ENCODE peak calls at places on chromosomes 13 and 19, in five cellular contexts. B is body of pancreas, A is hepatocyte, Z is PC-3, X is breast epithelium. G is an unnamed sample. For H3K4me1, the result is how much of the 10 kb centered on the place peaks cover.

GRCh38 chr13:105159794-105160193 is 1375.7 kb downstream of the EFNB2 start:
- DNase-seq in X (no peak), B (peak), Z (no peak), A (no peak), G (no peak)

GRCh38 chr13:113002206-113002821 is 33.3 kb downstream of the MCF2L start:
- DNase-seq in B (peak), A (peak), Z (no peak), X (no peak), G (no peak)

GRCh38 chr19:47263169-47263560 is 6.8 kb downstream of the CCDC9 start:
- DNase-seq in A (no peak), B (no peak), Z (no peak), X (no peak), G (no peak)

GRCh38 chr13:111926501-111927180 is 140.3 kb upstream of the SOX1 start:
- DNase-seq in X (no peak), Z (no peak), A (no peak), B (no peak), G (no peak)

GRCh38 chr19:5031231-5032100 is 62.6 kb downstream of the KDM4B start:
- DNase-seq in X (peak), Z (peak), B (peak), A (peak), G (peak)

GRCh38 chr13:71879129-71879535 is 12.1 kb upstream of the DACH1 start:
- DNase-seq in X (no peak), Z (peak), A (peak), B (peak), G (no peak)

GRCh38 chr19:39738809-39739208 is 980 bp upstream of the CLC start:
- DNase-seq in X (no peak), B (no peak), A (no peak), Z (no peak), G (no peak)

GRCh38 chr19:42229855-42230331 is 9.8 kb downstream of the ZNF526 start:
- DNase-seq in X (no peak), B (no peak), Z (no peak), A (no peak), G (no peak)

GRCh38 chr19:17001603-17002183 is 24.9 kb downstream of the CPAMD8 start:
- DNase-seq in Z (no peak), X (no peak), B (no peak), A (no peak), G (peak)

GRCh38 chr13:33313504-33313903 is 27.9 kb upstream of the STARD13 start:
- DNase-seq in B (no peak), Z (no peak), X (no peak), A (no peak), G (no peak)

GRCh38 chr19:44582581-44583265 is 30.6 kb upstream of the IGSF23 start:
- DNase-seq in A (no peak), X (no peak), Z (peak), B (peak), G (peak)

GRCh38 chr13:110773480-110773879 is 60.0 kb downstream of the ING1 start:
- DNase-seq in X (no peak), Z (no peak), B (no peak), A (no peak), G (no peak)

GRCh38 chr13:40245567-40245966 is 420.9 kb downstream of the FOXO1 start:
- DNase-seq in X (no peak), Z (no peak), B (no peak), A (no peak), G (no peak)

GRCh38 chr13:29706923-29707322 is 111.4 kb upstream of the SLC7A1 start:
- DNase-seq in Z (no peak), X (no peak), A (no peak), B (no peak), G (no peak)

GRCh38 chr19:4369109-4369887 is 25.9 kb downstream of the MPND start:
- DNase-seq in B (no peak), Z (no peak), A (no peak), X (peak), G (peak)

DNA sequence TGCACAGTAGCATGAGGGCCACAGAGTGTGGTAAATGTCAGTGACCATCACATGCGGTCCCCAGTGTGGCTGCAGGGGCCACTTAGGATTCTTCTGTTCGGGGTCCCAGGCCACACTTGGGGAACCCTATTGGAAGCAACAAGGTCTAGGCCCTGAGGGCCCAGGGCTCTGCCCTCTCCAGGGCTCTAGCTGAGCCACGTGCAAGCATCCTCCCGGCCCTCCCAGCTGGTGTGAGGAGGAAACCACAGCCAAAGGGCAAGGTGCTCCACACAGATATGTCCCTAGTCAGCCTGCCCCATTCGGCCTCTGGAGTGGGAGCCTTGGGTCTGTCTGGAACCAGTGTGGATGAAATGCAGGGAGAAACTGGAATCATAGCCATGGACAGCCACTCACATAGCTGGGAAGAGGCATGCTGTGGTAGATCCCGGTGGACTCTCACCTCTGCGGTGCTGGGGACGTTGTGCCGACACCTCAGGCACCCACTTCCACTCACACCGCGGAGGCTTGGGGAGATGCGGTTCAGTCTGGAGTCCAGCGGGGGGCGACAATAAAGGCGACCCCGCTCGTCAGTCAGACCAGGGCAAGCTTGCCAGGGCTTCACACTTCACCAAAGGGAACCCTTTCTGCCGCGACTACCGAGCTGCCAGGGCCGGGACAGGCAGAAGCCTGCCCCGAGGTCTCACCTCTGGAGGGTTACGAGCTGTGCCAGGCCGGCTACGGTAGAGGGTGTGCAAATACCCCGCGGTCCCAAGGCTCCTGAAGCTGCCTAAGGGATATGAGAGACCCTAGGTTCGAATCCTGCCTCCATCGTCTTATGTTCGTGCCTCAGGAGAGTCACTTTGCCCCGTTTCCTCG is 4.3 kb upstream of the ZNF497 start:
- DNase-seq in X (no peak), B (no peak), Z (no peak), A (no peak), G (no peak)
- TF ChIP-seq CTCF in X (no peak), B (no peak), Z (no peak), A (no peak), G (no peak)

GRCh38 chr19:2827840-2828489 is 8.3 kb downstream of the ZNF554 start:
- DNase-seq in X (no peak), B (no peak), Z (no peak), A (no peak), G (no peak)
- H3K4me3 ChIP-seq in X (no peak), B (no peak), Z (no peak), A (no peak), G (no peak)

DNA sequence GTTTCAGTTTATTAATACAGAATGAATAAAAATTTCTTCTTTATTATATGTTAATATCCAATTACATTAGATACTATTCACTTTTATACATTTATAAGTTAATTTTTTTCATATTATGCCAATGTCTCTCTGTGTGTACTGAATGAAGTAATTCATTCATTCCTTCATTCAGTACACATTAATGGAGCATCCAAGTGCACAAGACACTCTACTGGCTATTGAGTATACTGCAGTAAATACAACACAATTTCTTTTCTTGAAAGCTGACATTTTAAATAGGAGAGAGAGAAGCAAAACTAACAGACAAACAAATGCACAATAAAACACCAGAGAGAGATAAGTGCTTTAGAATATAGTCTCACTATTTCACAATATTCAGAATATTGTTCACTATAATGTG is 1038.3 kb upstream of the SPRY2 start:
- DNase-seq in Z (no peak), X (no peak), B (no peak), A (no peak), G (no peak)
- H3K4me1 ChIP-seq in Z (under half), X (under half), B (under half), A (under half), G (under half)

GRCh38 chr13:48303331-48304131 is at the start of gene RB1:
- DNase-seq in A (peak), Z (peak), B (peak), X (peak), G (peak)
- TF ChIP-seq CTCF in A (no peak), Z (no peak), B (no peak), X (no peak), G (no peak)

GRCh38 chr19:56765107-56765506 is 75.4 kb downstream of the PEG3 start:
- DNase-seq in Z (no peak), A (no peak), B (peak), X (peak), G (no peak)
- H3K4me3 ChIP-seq in Z (no peak), A (no peak), B (peak), X (peak), G (no peak)

GRCh38 chr19:18587962-18588610 is 512 bp upstream of the REX1BD start:
- DNase-seq in Z (no peak), X (no peak), A (no peak), B (no peak), G (peak)
- H3K4me1 ChIP-seq in Z (under half), X (under half), A (under half), B (under half), G (under half)

GRCh38 chr13:37769078-37769477 is 100.5 kb downstream of the TRPC4 start:
- DNase-seq in B (no peak), A (peak), Z (peak), X (no peak), G (no peak)
- TF ChIP-seq CTCF in B (no peak), A (peak), Z (peak), X (no peak), G (no peak)

GRCh38 chr19:28290963-28291657 is 921.8 kb downstream of the UQCRFS1 start:
- DNase-seq in A (no peak), X (no peak), B (no peak), Z (no peak), G (no peak)
- H3K4me3 ChIP-seq in A (no peak), X (no peak), B (no peak), Z (no peak), G (no peak)